ENCODE peak calls at places on chromosomes 16 and 17, in eight cellular contexts. One of them, this sample, is unnamed.
A peak's percentile ranks its signal among the peaks of the same experiment; 100 is the strongest.

GRCh38 chr16:53457670-53458069 is 23.4 kb downstream of the RBL2 start:
- DNase-seq in stimulated activated naive CD8-positive, alpha-beta T cell treated with anti-CD3 and anti-CD28 coated beads, Interleukin-15, amount 100 ng/mL, for 72 hours: peak; percentile 77
- DNase-seq in hepatocyte: no peak
- DNase-seq in WERI-Rb-1: no peak
- DNase-seq in right cardiac atrium: no peak
- DNase-seq in kidney glomerular epithelial cell: no peak
- DNase-seq in dermis blood vessel endothelial cell: no peak
- DNase-seq in RPMI8226: peak; percentile 90
- DNase-seq in this sample: no peak

GRCh38 chr17:52923658-52924057 is 765.1 kb upstream of the CA10 start:
- DNase-seq in stimulated activated naive CD8-positive, alpha-beta T cell treated with anti-CD3 and anti-CD28 coated beads, Interleukin-15, amount 100 ng/mL, for 72 hours: no peak
- DNase-seq in hepatocyte: no peak
- DNase-seq in WERI-Rb-1: no peak
- DNase-seq in right cardiac atrium: no peak
- DNase-seq in kidney glomerular epithelial cell: no peak
- DNase-seq in dermis blood vessel endothelial cell: no peak
- DNase-seq in RPMI8226: no peak
- DNase-seq in this sample: no peak

GRCh38 chr17:6145946-6146345 is 75.8 kb downstream of the WSCD1 start:
- DNase-seq in stimulated activated naive CD8-positive, alpha-beta T cell treated with anti-CD3 and anti-CD28 coated beads, Interleukin-15, amount 100 ng/mL, for 72 hours: no peak
- DNase-seq in hepatocyte: no peak
- DNase-seq in WERI-Rb-1: no peak
- DNase-seq in right cardiac atrium: no peak
- DNase-seq in kidney glomerular epithelial cell: no peak
- DNase-seq in dermis blood vessel endothelial cell: no peak
- DNase-seq in RPMI8226: no peak
- DNase-seq in this sample: no peak

GRCh38 chr17:34579017-34579946 is at the start of gene TMEM132E:
- DNase-seq in stimulated activated naive CD8-positive, alpha-beta T cell treated with anti-CD3 and anti-CD28 coated beads, Interleukin-15, amount 100 ng/mL, for 72 hours: no peak
- DNase-seq in hepatocyte: peak; percentile 68
- DNase-seq in WERI-Rb-1: peak; percentile 52
- DNase-seq in right cardiac atrium: peak; percentile 79
- DNase-seq in kidney glomerular epithelial cell: no peak
- DNase-seq in dermis blood vessel endothelial cell: peak; percentile 28
- DNase-seq in RPMI8226: peak; percentile 63
- DNase-seq in this sample: peak; percentile 68

GRCh38 chr17:45747907-45748306 is 36.2 kb upstream of the CRHR1 start:
- DNase-seq in stimulated activated naive CD8-positive, alpha-beta T cell treated with anti-CD3 and anti-CD28 coated beads, Interleukin-15, amount 100 ng/mL, for 72 hours: no peak
- DNase-seq in hepatocyte: no peak
- DNase-seq in WERI-Rb-1: peak; percentile 33
- DNase-seq in right cardiac atrium: no peak
- DNase-seq in kidney glomerular epithelial cell: no peak
- DNase-seq in dermis blood vessel endothelial cell: no peak
- DNase-seq in RPMI8226: no peak
- DNase-seq in this sample: no peak

GRCh38 chr16:89072216-89073130 is 21.2 kb upstream of the ACSF3 start:
- DNase-seq in stimulated activated naive CD8-positive, alpha-beta T cell treated with anti-CD3 and anti-CD28 coated beads, Interleukin-15, amount 100 ng/mL, for 72 hours: no peak
- DNase-seq in hepatocyte: peak; percentile 68
- DNase-seq in WERI-Rb-1: peak; percentile 30
- DNase-seq in right cardiac atrium: no peak
- DNase-seq in kidney glomerular epithelial cell: no peak
- DNase-seq in dermis blood vessel endothelial cell: no peak
- DNase-seq in RPMI8226: no peak
- DNase-seq in this sample: no peak

GRCh38 chr16:66335704-66336329 is 30.7 kb upstream of the CDH5 start:
- DNase-seq in stimulated activated naive CD8-positive, alpha-beta T cell treated with anti-CD3 and anti-CD28 coated beads, Interleukin-15, amount 100 ng/mL, for 72 hours: no peak
- DNase-seq in hepatocyte: peak; percentile 44
- DNase-seq in WERI-Rb-1: no peak
- DNase-seq in right cardiac atrium: peak; percentile 75
- DNase-seq in kidney glomerular epithelial cell: no peak
- DNase-seq in dermis blood vessel endothelial cell: peak; percentile 75
- DNase-seq in RPMI8226: peak; percentile 69
- DNase-seq in this sample: no peak

GRCh38 chr17:45432405-45433113 is at the start of gene ARHGAP27:
- DNase-seq in stimulated activated naive CD8-positive, alpha-beta T cell treated with anti-CD3 and anti-CD28 coated beads, Interleukin-15, amount 100 ng/mL, for 72 hours: no peak
- DNase-seq in hepatocyte: peak; percentile 50
- DNase-seq in WERI-Rb-1: no peak
- DNase-seq in right cardiac atrium: peak; percentile 89
- DNase-seq in kidney glomerular epithelial cell: no peak
- DNase-seq in dermis blood vessel endothelial cell: peak; percentile 68
- DNase-seq in RPMI8226: no peak
- DNase-seq in this sample: peak; percentile 67

GRCh38 chr17:78375401-78376079 is 2.9 kb upstream of the PGS1 start:
- DNase-seq in stimulated activated naive CD8-positive, alpha-beta T cell treated with anti-CD3 and anti-CD28 coated beads, Interleukin-15, amount 100 ng/mL, for 72 hours: no peak
- DNase-seq in hepatocyte: peak; percentile 76
- DNase-seq in WERI-Rb-1: no peak
- DNase-seq in right cardiac atrium: peak; percentile 76
- DNase-seq in kidney glomerular epithelial cell: peak; percentile 88
- DNase-seq in dermis blood vessel endothelial cell: peak; percentile 72
- DNase-seq in RPMI8226: no peak
- DNase-seq in this sample: no peak

GRCh38 chr16:13587171-13587570 is 332.8 kb upstream of the ERCC4 start:
- DNase-seq in stimulated activated naive CD8-positive, alpha-beta T cell treated with anti-CD3 and anti-CD28 coated beads, Interleukin-15, amount 100 ng/mL, for 72 hours: no peak
- DNase-seq in hepatocyte: no peak
- DNase-seq in WERI-Rb-1: no peak
- DNase-seq in right cardiac atrium: no peak
- DNase-seq in kidney glomerular epithelial cell: no peak
- DNase-seq in dermis blood vessel endothelial cell: no peak
- DNase-seq in RPMI8226: no peak
- DNase-seq in this sample: no peak

GRCh38 chr17:54494731-54495715 is 405.6 kb upstream of the TOM1L1 start:
- DNase-seq in stimulated activated naive CD8-positive, alpha-beta T cell treated with anti-CD3 and anti-CD28 coated beads, Interleukin-15, amount 100 ng/mL, for 72 hours: no peak
- DNase-seq in hepatocyte: no peak
- DNase-seq in WERI-Rb-1: peak; percentile 13
- DNase-seq in right cardiac atrium: no peak
- DNase-seq in kidney glomerular epithelial cell: no peak
- DNase-seq in dermis blood vessel endothelial cell: no peak
- DNase-seq in RPMI8226: no peak
- DNase-seq in this sample: no peak

GRCh38 chr17:49349535-49349934 is 12.5 kb downstream of the ZNF652 start:
- DNase-seq in stimulated activated naive CD8-positive, alpha-beta T cell treated with anti-CD3 and anti-CD28 coated beads, Interleukin-15, amount 100 ng/mL, for 72 hours: no peak
- DNase-seq in hepatocyte: no peak
- DNase-seq in WERI-Rb-1: no peak
- DNase-seq in right cardiac atrium: no peak
- DNase-seq in kidney glomerular epithelial cell: no peak
- DNase-seq in dermis blood vessel endothelial cell: no peak
- DNase-seq in RPMI8226: no peak
- DNase-seq in this sample: no peak

GRCh38 chr16:1724491-1724890 is 18.5 kb downstream of the MAPK8IP3 start:
- DNase-seq in stimulated activated naive CD8-positive, alpha-beta T cell treated with anti-CD3 and anti-CD28 coated beads, Interleukin-15, amount 100 ng/mL, for 72 hours: no peak
- DNase-seq in hepatocyte: no peak
- DNase-seq in WERI-Rb-1: no peak
- DNase-seq in right cardiac atrium: peak; percentile 33
- DNase-seq in kidney glomerular epithelial cell: no peak
- DNase-seq in dermis blood vessel endothelial cell: no peak
- DNase-seq in RPMI8226: no peak
- DNase-seq in this sample: no peak

GRCh38 chr17:40561871-40562611 is 3.2 kb downstream of the CCR7 start:
- DNase-seq in stimulated activated naive CD8-positive, alpha-beta T cell treated with anti-CD3 and anti-CD28 coated beads, Interleukin-15, amount 100 ng/mL, for 72 hours: peak; percentile 86
- DNase-seq in hepatocyte: peak; percentile 1
- DNase-seq in WERI-Rb-1: no peak
- DNase-seq in right cardiac atrium: no peak
- DNase-seq in kidney glomerular epithelial cell: no peak
- DNase-seq in dermis blood vessel endothelial cell: peak; percentile 29
- DNase-seq in RPMI8226: no peak
- DNase-seq in this sample: peak; percentile 11

GRCh38 chr16:2282866-2283555 is 15.1 kb upstream of the RNPS1 start:
- DNase-seq in stimulated activated naive CD8-positive, alpha-beta T cell treated with anti-CD3 and anti-CD28 coated beads, Interleukin-15, amount 100 ng/mL, for 72 hours: no peak
- DNase-seq in hepatocyte: no peak
- DNase-seq in WERI-Rb-1: peak; percentile 92
- DNase-seq in right cardiac atrium: peak; percentile 48
- DNase-seq in kidney glomerular epithelial cell: no peak
- DNase-seq in dermis blood vessel endothelial cell: no peak
- DNase-seq in RPMI8226: peak; percentile 51
- DNase-seq in this sample: no peak

GRCh38 chr16:75111514-75112280 is 4.9 kb downstream of the LDHD start:
- DNase-seq in stimulated activated naive CD8-positive, alpha-beta T cell treated with anti-CD3 and anti-CD28 coated beads, Interleukin-15, amount 100 ng/mL, for 72 hours: no peak
- DNase-seq in hepatocyte: no peak
- DNase-seq in WERI-Rb-1: no peak
- DNase-seq in right cardiac atrium: peak; percentile 73
- DNase-seq in kidney glomerular epithelial cell: no peak
- DNase-seq in dermis blood vessel endothelial cell: peak; percentile 68
- DNase-seq in RPMI8226: no peak
- DNase-seq in this sample: no peak

GRCh38 chr17:79942011-79942405 is 93.7 kb downstream of the TBC1D16 start:
- DNase-seq in stimulated activated naive CD8-positive, alpha-beta T cell treated with anti-CD3 and anti-CD28 coated beads, Interleukin-15, amount 100 ng/mL, for 72 hours: no peak
- DNase-seq in hepatocyte: no peak
- DNase-seq in WERI-Rb-1: no peak
- DNase-seq in right cardiac atrium: no peak
- DNase-seq in kidney glomerular epithelial cell: no peak
- DNase-seq in dermis blood vessel endothelial cell: no peak
- DNase-seq in RPMI8226: no peak
- DNase-seq in this sample: peak; percentile 1

GRCh38 chr16:8931864-8932263 is 31.8 kb downstream of the USP7 start:
- DNase-seq in stimulated activated naive CD8-positive, alpha-beta T cell treated with anti-CD3 and anti-CD28 coated beads, Interleukin-15, amount 100 ng/mL, for 72 hours: no peak
- DNase-seq in hepatocyte: peak; percentile 72
- DNase-seq in WERI-Rb-1: no peak
- DNase-seq in right cardiac atrium: peak; percentile 86
- DNase-seq in kidney glomerular epithelial cell: peak; percentile 5
- DNase-seq in dermis blood vessel endothelial cell: peak; percentile 74
- DNase-seq in RPMI8226: peak; percentile 48
- DNase-seq in this sample: peak; percentile 74

GRCh38 chr16:57810197-57811024 is 8.1 kb upstream of the KIFC3 start:
- DNase-seq in stimulated activated naive CD8-positive, alpha-beta T cell treated with anti-CD3 and anti-CD28 coated beads, Interleukin-15, amount 100 ng/mL, for 72 hours: peak; percentile 66
- DNase-seq in hepatocyte: peak; percentile 93
- DNase-seq in WERI-Rb-1: peak; percentile 45
- DNase-seq in right cardiac atrium: peak; percentile 89
- DNase-seq in kidney glomerular epithelial cell: peak; percentile 87
- DNase-seq in dermis blood vessel endothelial cell: peak; percentile 90
- DNase-seq in RPMI8226: peak; percentile 97
- DNase-seq in this sample: peak; percentile 47

GRCh38 chr16:79380990-79381389 is 219.5 kb downstream of the MAF start:
- DNase-seq in stimulated activated naive CD8-positive, alpha-beta T cell treated with anti-CD3 and anti-CD28 coated beads, Interleukin-15, amount 100 ng/mL, for 72 hours: no peak
- DNase-seq in hepatocyte: peak; percentile 13
- DNase-seq in WERI-Rb-1: no peak
- DNase-seq in right cardiac atrium: no peak
- DNase-seq in kidney glomerular epithelial cell: no peak
- DNase-seq in dermis blood vessel endothelial cell: no peak
- DNase-seq in RPMI8226: no peak
- DNase-seq in this sample: no peak

GRCh38 chr17:79031996-79032875 is 8.3 kb downstream of the C1QTNF1 start:
- DNase-seq in stimulated activated naive CD8-positive, alpha-beta T cell treated with anti-CD3 and anti-CD28 coated beads, Interleukin-15, amount 100 ng/mL, for 72 hours: no peak
- DNase-seq in hepatocyte: no peak
- DNase-seq in WERI-Rb-1: no peak
- DNase-seq in right cardiac atrium: peak; percentile 54
- DNase-seq in kidney glomerular epithelial cell: no peak
- DNase-seq in dermis blood vessel endothelial cell: no peak
- DNase-seq in RPMI8226: no peak
- DNase-seq in this sample: no peak

GRCh38 chr16:35559911-35560636 is 2100.7 kb downstream of the TP53TG3F start:
- DNase-seq in stimulated activated naive CD8-positive, alpha-beta T cell treated with anti-CD3 and anti-CD28 coated beads, Interleukin-15, amount 100 ng/mL, for 72 hours: no peak
- DNase-seq in hepatocyte: no peak
- DNase-seq in WERI-Rb-1: no peak
- DNase-seq in right cardiac atrium: no peak
- DNase-seq in kidney glomerular epithelial cell: no peak
- DNase-seq in dermis blood vessel endothelial cell: no peak
- DNase-seq in RPMI8226: peak; percentile 48
- DNase-seq in this sample: no peak

GRCh38 chr17:3512512-3513171 is 36.8 kb downstream of the ASPA start:
- DNase-seq in stimulated activated naive CD8-positive, alpha-beta T cell treated with anti-CD3 and anti-CD28 coated beads, Interleukin-15, amount 100 ng/mL, for 72 hours: no peak
- DNase-seq in hepatocyte: no peak
- DNase-seq in WERI-Rb-1: no peak
- DNase-seq in right cardiac atrium: peak; percentile 91
- DNase-seq in kidney glomerular epithelial cell: no peak
- DNase-seq in dermis blood vessel endothelial cell: no peak
- DNase-seq in RPMI8226: no peak
- DNase-seq in this sample: peak; percentile 37